ENCODE peak calls at places on chromosomes 4 and X, in seven cellular contexts. One of them, this sample, is unnamed. For H3K4me1 and H3K27me3, the result is how much of the 10 kb centered on the place peaks cover.

GRCh38 chr4:123257563-123257962 is 139.0 kb upstream of the SPRY1 start:
- DNase-seq in prostate gland: no peak
- DNase-seq in fibroblast of lung: no peak
- DNase-seq in left ventricle myocardium inferior: no peak
- DNase-seq in stomach: no peak
- DNase-seq in uterus: no peak
- DNase-seq in IMR-90: no peak
- DNase-seq in this sample: no peak

GRCh38 chr4:127685292-127685691 is 44.9 kb upstream of the SLC25A31 start:
- DNase-seq in fibroblast of lung: no peak
- DNase-seq in IMR-90: peak
- DNase-seq in prostate gland: no peak
- DNase-seq in uterus: no peak
- DNase-seq in stomach: no peak
- DNase-seq in left ventricle myocardium inferior: no peak
- DNase-seq in this sample: peak

GRCh38 chr4:89898304-89898716 is 3.7 kb downstream of the MMRN1 start:
- DNase-seq in IMR-90: no peak
- DNase-seq in fibroblast of lung: no peak
- DNase-seq in stomach: peak
- DNase-seq in left ventricle myocardium inferior: no peak
- DNase-seq in prostate gland: no peak
- DNase-seq in uterus: no peak
- DNase-seq in this sample: no peak

GRCh38 chr4:165355900-165356300 is 22.9 kb upstream of the CPE start:
- DNase-seq in IMR-90: peak
- DNase-seq in uterus: no peak
- DNase-seq in stomach: no peak
- DNase-seq in prostate gland: peak
- DNase-seq in left ventricle myocardium inferior: no peak
- DNase-seq in fibroblast of lung: peak
- DNase-seq in this sample: no peak

GRCh38 chrX:8235026-8235425 is 64.0 kb upstream of the VCX2 start:
- DNase-seq in uterus: no peak
- DNase-seq in IMR-90: no peak
- DNase-seq in left ventricle myocardium inferior: no peak
- DNase-seq in stomach: no peak
- DNase-seq in fibroblast of lung: peak
- DNase-seq in prostate gland: no peak
- DNase-seq in this sample: no peak

GRCh38 chr4:42750091-42750490 is 93.2 kb upstream of the ATP8A1 start:
- DNase-seq in uterus: no peak
- DNase-seq in left ventricle myocardium inferior: no peak
- DNase-seq in stomach: no peak
- DNase-seq in fibroblast of lung: no peak
- DNase-seq in prostate gland: peak
- DNase-seq in IMR-90: no peak
- DNase-seq in this sample: no peak

GRCh38 chr4:11397146-11397545 is 31.5 kb downstream of the HS3ST1 start:
- DNase-seq in left ventricle myocardium inferior: no peak
- DNase-seq in prostate gland: no peak
- DNase-seq in IMR-90: no peak
- DNase-seq in fibroblast of lung: no peak
- DNase-seq in uterus: no peak
- DNase-seq in stomach: no peak
- DNase-seq in this sample: peak

GRCh38 chrX:139720136-139720535 is 12.2 kb upstream of the MCF2 start:
- DNase-seq in prostate gland: no peak
- DNase-seq in fibroblast of lung: peak
- DNase-seq in stomach: no peak
- DNase-seq in uterus: no peak
- DNase-seq in left ventricle myocardium inferior: no peak
- DNase-seq in IMR-90: peak
- DNase-seq in this sample: peak

GRCh38 chr4:26529479-26529878 is 39.2 kb upstream of the CCKAR start:
- DNase-seq in uterus: no peak
- DNase-seq in fibroblast of lung: no peak
- DNase-seq in stomach: no peak
- DNase-seq in left ventricle myocardium inferior: no peak
- DNase-seq in IMR-90: no peak
- DNase-seq in prostate gland: no peak
- DNase-seq in this sample: no peak

GRCh38 chrX:150696264-150696789 is 3.1 kb downstream of the MTMR1 start:
- DNase-seq in IMR-90: no peak
- DNase-seq in stomach: no peak
- DNase-seq in prostate gland: no peak
- DNase-seq in left ventricle myocardium inferior: no peak
- DNase-seq in uterus: no peak
- DNase-seq in fibroblast of lung: no peak
- DNase-seq in this sample: no peak

GRCh38 chr4:23788460-23788859 is 101.4 kb downstream of the PPARGC1A start:
- DNase-seq in uterus: no peak
- DNase-seq in prostate gland: no peak
- DNase-seq in fibroblast of lung: peak
- DNase-seq in stomach: peak
- DNase-seq in IMR-90: peak
- DNase-seq in left ventricle myocardium inferior: no peak
- DNase-seq in this sample: no peak

GRCh38 chrX:76453737-76454406 is 26.4 kb downstream of the MAGEE1 start:
- DNase-seq in IMR-90: no peak
- DNase-seq in uterus: no peak
- DNase-seq in left ventricle myocardium inferior: no peak
- DNase-seq in fibroblast of lung: no peak
- DNase-seq in prostate gland: no peak
- DNase-seq in stomach: no peak
- DNase-seq in this sample: no peak

GRCh38 chr4:113181289-113182007 is 132.0 kb downstream of the ANK2 start:
- DNase-seq in stomach: no peak
- DNase-seq in uterus: no peak
- DNase-seq in IMR-90: no peak
- DNase-seq in fibroblast of lung: no peak
- DNase-seq in left ventricle myocardium inferior: no peak
- DNase-seq in prostate gland: no peak
- DNase-seq in this sample: no peak

GRCh38 chrX:139559383-139560042 is 29.0 kb downstream of the F9 start:
- DNase-seq in IMR-90: peak
- DNase-seq in left ventricle myocardium inferior: no peak
- DNase-seq in fibroblast of lung: peak
- DNase-seq in stomach: peak
- DNase-seq in uterus: no peak
- DNase-seq in prostate gland: peak
- DNase-seq in this sample: peak

GRCh38 chr4:73822389-73822788 is 14.1 kb upstream of the CXCL6 start:
- DNase-seq in IMR-90: no peak
- DNase-seq in stomach: no peak
- DNase-seq in left ventricle myocardium inferior: no peak
- DNase-seq in prostate gland: no peak
- DNase-seq in fibroblast of lung: no peak
- DNase-seq in uterus: no peak
- DNase-seq in this sample: peak

GRCh38 chr4:126778348-126778747 is 854.4 kb upstream of the INTU start:
- DNase-seq in left ventricle myocardium inferior: no peak
- DNase-seq in stomach: no peak
- DNase-seq in prostate gland: no peak
- DNase-seq in fibroblast of lung: peak
- DNase-seq in IMR-90: peak
- DNase-seq in uterus: no peak
- DNase-seq in this sample: peak

GRCh38 chrX:46326161-46326560 is 219.1 kb downstream of the ZNF674 start:
- DNase-seq in stomach: no peak
- DNase-seq in left ventricle myocardium inferior: no peak
- DNase-seq in uterus: no peak
- DNase-seq in prostate gland: no peak
- DNase-seq in IMR-90: peak
- DNase-seq in fibroblast of lung: peak
- DNase-seq in this sample: peak

GRCh38 chrX:106917830-106918500 is 2.2 kb upstream of the CLDN2 start:
- DNase-seq in uterus: no peak
- DNase-seq in IMR-90: peak
- DNase-seq in stomach: no peak
- DNase-seq in prostate gland: no peak
- DNase-seq in fibroblast of lung: peak
- DNase-seq in left ventricle myocardium inferior: no peak
- DNase-seq in this sample: peak

GRCh38 chr4:180913750-180914149 is 1329.5 kb upstream of the TENM3 start:
- DNase-seq in uterus: no peak
- DNase-seq in fibroblast of lung: no peak
- DNase-seq in IMR-90: peak
- DNase-seq in left ventricle myocardium inferior: no peak
- DNase-seq in stomach: no peak
- DNase-seq in prostate gland: no peak
- DNase-seq in this sample: peak

GRCh38 chr4:158315706-158316105 is 105.4 kb downstream of the TMEM144 start:
- DNase-seq in prostate gland: no peak
- DNase-seq in uterus: no peak
- DNase-seq in fibroblast of lung: peak
- DNase-seq in IMR-90: peak
- DNase-seq in left ventricle myocardium inferior: no peak
- DNase-seq in stomach: no peak
- DNase-seq in this sample: no peak
- H3K4me1 ChIP-seq in prostate gland: under half
- H3K4me1 ChIP-seq in uterus: under half
- H3K4me1 ChIP-seq in fibroblast of lung: under half
- H3K4me1 ChIP-seq in IMR-90: under half
- H3K4me1 ChIP-seq in left ventricle myocardium inferior: under half
- H3K4me1 ChIP-seq in stomach: under half
- H3K4me1 ChIP-seq in this sample: under half

GRCh38 chr4:1011022-1011694 is at the start of gene FGFRL1:
- DNase-seq in uterus: peak
- DNase-seq in IMR-90: peak
- DNase-seq in fibroblast of lung: peak
- DNase-seq in prostate gland: peak
- DNase-seq in stomach: peak
- DNase-seq in left ventricle myocardium inferior: peak
- DNase-seq in this sample: peak

GRCh38 chr4:1010522-1011021 is 854 bp upstream of the FGFRL1 start:
- DNase-seq in left ventricle myocardium inferior: peak
- DNase-seq in fibroblast of lung: peak
- DNase-seq in uterus: peak
- DNase-seq in IMR-90: peak
- DNase-seq in stomach: peak
- DNase-seq in prostate gland: peak
- DNase-seq in this sample: peak

GRCh38 chr4:1006856-1007255 is 4.6 kb upstream of the FGFRL1 start:
- DNase-seq in uterus: no peak
- DNase-seq in fibroblast of lung: no peak
- DNase-seq in IMR-90: no peak
- DNase-seq in prostate gland: no peak
- DNase-seq in left ventricle myocardium inferior: no peak
- DNase-seq in stomach: no peak
- DNase-seq in this sample: no peak

GRCh38 chr4:1009647-1010521 is 1.5 kb upstream of the FGFRL1 start:
- DNase-seq in fibroblast of lung: peak
- DNase-seq in left ventricle myocardium inferior: peak
- DNase-seq in IMR-90: peak
- DNase-seq in stomach: peak
- DNase-seq in prostate gland: peak
- DNase-seq in uterus: peak
- DNase-seq in this sample: no peak

DNA sequence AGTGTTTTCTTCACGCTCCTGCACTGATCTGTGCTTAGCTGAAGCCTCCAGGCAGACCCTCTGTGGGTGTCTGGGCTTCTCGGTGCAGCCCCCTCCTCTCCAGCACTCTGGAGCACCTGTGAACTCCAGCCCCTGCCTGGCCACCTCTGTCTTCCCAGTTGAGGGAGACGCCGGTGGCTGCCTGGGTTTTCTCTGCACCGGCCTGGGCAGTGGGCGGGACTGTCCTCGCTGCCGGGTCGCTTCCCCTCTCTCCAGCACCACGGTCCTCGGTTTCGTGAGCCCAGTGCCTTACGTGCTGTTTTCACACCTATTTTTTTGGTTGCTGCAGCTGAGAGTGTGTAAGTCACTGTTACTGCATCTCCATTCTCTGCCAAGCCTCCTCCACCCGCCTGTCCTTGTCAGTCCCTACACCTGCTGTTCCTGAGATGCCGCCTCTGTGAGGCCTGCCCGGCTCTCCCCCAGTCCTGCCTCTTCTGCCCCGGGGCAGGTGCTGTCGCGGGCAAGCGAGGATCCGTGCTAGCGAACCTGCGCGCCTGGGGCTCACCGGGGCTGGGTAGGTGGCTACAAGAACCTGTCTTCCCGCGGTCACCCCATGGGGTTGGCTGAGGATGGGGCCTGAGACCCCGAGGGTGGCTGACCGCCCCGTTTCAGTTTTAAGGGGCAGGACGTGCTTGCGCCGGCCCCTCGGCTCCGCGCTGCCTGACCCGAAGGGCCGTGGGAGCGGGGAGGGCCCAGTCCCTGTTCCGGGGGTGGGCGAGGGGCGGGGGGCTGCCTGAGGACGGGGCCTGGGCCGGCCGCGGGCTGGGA is 2.4 kb upstream of the FGFRL1 start:
- DNase-seq in left ventricle myocardium inferior: peak
- DNase-seq in uterus: peak
- DNase-seq in prostate gland: no peak
- DNase-seq in stomach: peak
- DNase-seq in IMR-90: no peak
- DNase-seq in fibroblast of lung: no peak
- DNase-seq in this sample: no peak
- H3K27me3 ChIP-seq in left ventricle myocardium inferior: under half
- H3K27me3 ChIP-seq in uterus: under half
- H3K27me3 ChIP-seq in prostate gland: under half
- H3K27me3 ChIP-seq in stomach: under half
- H3K27me3 ChIP-seq in IMR-90: under half
- H3K27me3 ChIP-seq in fibroblast of lung: under half
- H3K27me3 ChIP-seq in this sample: under half

DNA sequence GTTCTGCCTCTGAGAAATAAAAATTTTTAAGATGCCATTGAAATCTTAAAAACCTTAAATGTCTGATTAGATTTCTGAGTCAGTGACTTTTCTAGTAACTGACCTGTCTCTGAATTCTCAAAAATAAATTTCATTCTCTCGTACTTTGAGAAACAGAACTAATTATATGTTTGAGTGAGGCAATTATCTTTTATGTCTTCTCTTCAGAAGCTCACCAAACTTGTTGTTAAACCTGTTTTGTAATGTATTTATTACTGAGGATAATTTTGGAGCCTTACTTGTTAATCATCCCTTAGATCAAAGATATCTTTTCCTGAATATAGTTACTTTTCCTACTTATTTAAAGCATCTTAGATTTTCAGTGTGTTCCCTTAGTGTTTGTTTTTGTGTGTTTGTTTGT is 64.5 kb upstream of the MMAA start:
- DNase-seq in fibroblast of lung: no peak
- DNase-seq in IMR-90: no peak
- DNase-seq in uterus: no peak
- DNase-seq in stomach: no peak
- DNase-seq in left ventricle myocardium inferior: no peak
- DNase-seq in prostate gland: no peak
- DNase-seq in this sample: no peak
- H3K27ac ChIP-seq in fibroblast of lung: no peak
- H3K27ac ChIP-seq in IMR-90: no peak
- H3K27ac ChIP-seq in uterus: no peak
- H3K27ac ChIP-seq in stomach: no peak
- H3K27ac ChIP-seq in left ventricle myocardium inferior: no peak
- H3K27ac ChIP-seq in prostate gland: no peak
- H3K27ac ChIP-seq in this sample: no peak

DNA sequence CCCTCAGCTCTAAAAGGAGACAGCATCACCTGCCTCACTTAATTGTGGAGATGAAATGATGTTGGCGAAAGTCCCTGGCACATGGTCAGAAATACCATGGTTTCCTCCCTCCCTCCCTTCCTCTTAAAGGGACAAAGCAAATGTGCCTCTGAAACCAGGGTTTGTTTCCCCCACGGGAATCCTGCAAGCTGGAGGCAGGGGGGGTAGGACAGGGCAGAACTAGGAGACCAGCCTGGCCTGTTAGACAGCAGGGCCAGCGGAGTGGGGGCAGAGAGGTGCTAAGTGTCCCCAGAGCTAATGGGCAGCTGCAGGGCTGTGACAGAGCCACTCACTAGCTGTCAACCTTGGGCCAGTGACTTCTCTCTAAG is 5.7 kb downstream of the RTL5 start:
- DNase-seq in prostate gland: no peak
- DNase-seq in fibroblast of lung: no peak
- DNase-seq in IMR-90: no peak
- DNase-seq in stomach: no peak
- DNase-seq in uterus: no peak
- DNase-seq in left ventricle myocardium inferior: no peak
- DNase-seq in this sample: no peak
- H3K4me1 ChIP-seq in prostate gland: under half
- H3K4me1 ChIP-seq in fibroblast of lung: under half
- H3K4me1 ChIP-seq in IMR-90: under half
- H3K4me1 ChIP-seq in stomach: under half
- H3K4me1 ChIP-seq in uterus: under half
- H3K4me1 ChIP-seq in left ventricle myocardium inferior: half or more
- H3K4me1 ChIP-seq in this sample: under half